ENCODE peak calls at places on chromosomes 5 and 9, in six cellular contexts. One of them, this sample, is unnamed.

GRCh38 chr5:95993261-95993660 is 31.6 kb upstream of the ELL2 start:
- DNase-seq in PC-3: no peak
- DNase-seq in stimulated activated CD8-positive, alpha-beta memory T cell treated with anti-CD3 and anti-CD28 coated beads, Interleukin-4, amount 100 ng/mL, for 24 hours: no peak
- DNase-seq in NCI-H1436 treated with DMSO at 0.1 percent for 48 hours: no peak
- DNase-seq in kidney tubule cell: no peak
- DNase-seq in GM12891: no peak
- DNase-seq in this sample: no peak

GRCh38 chr9:118222375-118222774 is 518.2 kb downstream of the TLR4 start:
- DNase-seq in PC-3: no peak
- DNase-seq in stimulated activated CD8-positive, alpha-beta memory T cell treated with anti-CD3 and anti-CD28 coated beads, Interleukin-4, amount 100 ng/mL, for 24 hours: no peak
- DNase-seq in NCI-H1436 treated with DMSO at 0.1 percent for 48 hours: no peak
- DNase-seq in kidney tubule cell: peak; percentile 38
- DNase-seq in GM12891: no peak
- DNase-seq in this sample: peak; percentile 34

GRCh38 chr5:133599600-133599999 is 12.7 kb downstream of the FSTL4 start:
- DNase-seq in PC-3: no peak
- DNase-seq in stimulated activated CD8-positive, alpha-beta memory T cell treated with anti-CD3 and anti-CD28 coated beads, Interleukin-4, amount 100 ng/mL, for 24 hours: no peak
- DNase-seq in NCI-H1436 treated with DMSO at 0.1 percent for 48 hours: no peak
- DNase-seq in kidney tubule cell: no peak
- DNase-seq in GM12891: no peak
- DNase-seq in this sample: no peak

GRCh38 chr9:132782106-132782505 is 96.0 kb downstream of the AK8 start:
- DNase-seq in PC-3: no peak
- DNase-seq in stimulated activated CD8-positive, alpha-beta memory T cell treated with anti-CD3 and anti-CD28 coated beads, Interleukin-4, amount 100 ng/mL, for 24 hours: no peak
- DNase-seq in NCI-H1436 treated with DMSO at 0.1 percent for 48 hours: no peak
- DNase-seq in kidney tubule cell: no peak
- DNase-seq in GM12891: no peak
- DNase-seq in this sample: no peak

GRCh38 chr5:179257190-179257741 is 88.0 kb downstream of the ADAMTS2 start:
- DNase-seq in PC-3: no peak
- DNase-seq in stimulated activated CD8-positive, alpha-beta memory T cell treated with anti-CD3 and anti-CD28 coated beads, Interleukin-4, amount 100 ng/mL, for 24 hours: no peak
- DNase-seq in NCI-H1436 treated with DMSO at 0.1 percent for 48 hours: no peak
- DNase-seq in kidney tubule cell: no peak
- DNase-seq in GM12891: no peak
- DNase-seq in this sample: no peak

GRCh38 chr9:5263568-5264218 is 32.5 kb downstream of the INSL4 start:
- DNase-seq in PC-3: peak; percentile 32
- DNase-seq in stimulated activated CD8-positive, alpha-beta memory T cell treated with anti-CD3 and anti-CD28 coated beads, Interleukin-4, amount 100 ng/mL, for 24 hours: no peak
- DNase-seq in NCI-H1436 treated with DMSO at 0.1 percent for 48 hours: no peak
- DNase-seq in kidney tubule cell: peak; percentile 49
- DNase-seq in GM12891: no peak
- DNase-seq in this sample: no peak

GRCh38 chr9:20684865-20685696 is 1.0 kb downstream of the FOCAD start:
- DNase-seq in PC-3: peak; percentile 83
- DNase-seq in stimulated activated CD8-positive, alpha-beta memory T cell treated with anti-CD3 and anti-CD28 coated beads, Interleukin-4, amount 100 ng/mL, for 24 hours: no peak
- DNase-seq in NCI-H1436 treated with DMSO at 0.1 percent for 48 hours: no peak
- DNase-seq in kidney tubule cell: peak; percentile 29
- DNase-seq in GM12891: no peak
- DNase-seq in this sample: no peak

GRCh38 chr5:124649548-124650501 is 96.6 kb downstream of the ZNF608 start:
- DNase-seq in PC-3: peak; percentile 70
- DNase-seq in stimulated activated CD8-positive, alpha-beta memory T cell treated with anti-CD3 and anti-CD28 coated beads, Interleukin-4, amount 100 ng/mL, for 24 hours: peak; percentile 55
- DNase-seq in NCI-H1436 treated with DMSO at 0.1 percent for 48 hours: peak; percentile 82
- DNase-seq in kidney tubule cell: peak; percentile 97
- DNase-seq in GM12891: peak; percentile 38
- DNase-seq in this sample: peak; percentile 86

GRCh38 chr5:154078305-154078704 is 39.5 kb downstream of the MFAP3 start:
- DNase-seq in PC-3: peak; percentile 59
- DNase-seq in stimulated activated CD8-positive, alpha-beta memory T cell treated with anti-CD3 and anti-CD28 coated beads, Interleukin-4, amount 100 ng/mL, for 24 hours: no peak
- DNase-seq in NCI-H1436 treated with DMSO at 0.1 percent for 48 hours: peak; percentile 83
- DNase-seq in kidney tubule cell: no peak
- DNase-seq in GM12891: no peak
- DNase-seq in this sample: peak; percentile 17

GRCh38 chr9:78144663-78145377 is 91.1 kb upstream of the CEP78 start:
- DNase-seq in PC-3: no peak
- DNase-seq in stimulated activated CD8-positive, alpha-beta memory T cell treated with anti-CD3 and anti-CD28 coated beads, Interleukin-4, amount 100 ng/mL, for 24 hours: no peak
- DNase-seq in NCI-H1436 treated with DMSO at 0.1 percent for 48 hours: no peak
- DNase-seq in kidney tubule cell: peak; percentile 53
- DNase-seq in GM12891: no peak
- DNase-seq in this sample: no peak

GRCh38 chr5:36638056-36638455 is 31.6 kb downstream of the SLC1A3 start:
- DNase-seq in PC-3: no peak
- DNase-seq in stimulated activated CD8-positive, alpha-beta memory T cell treated with anti-CD3 and anti-CD28 coated beads, Interleukin-4, amount 100 ng/mL, for 24 hours: no peak
- DNase-seq in NCI-H1436 treated with DMSO at 0.1 percent for 48 hours: no peak
- DNase-seq in kidney tubule cell: peak; percentile 12
- DNase-seq in GM12891: no peak
- DNase-seq in this sample: no peak

GRCh38 chr9:127890053-127890452 is 9.3 kb downstream of the ST6GALNAC6 start:
- DNase-seq in PC-3: no peak
- DNase-seq in stimulated activated CD8-positive, alpha-beta memory T cell treated with anti-CD3 and anti-CD28 coated beads, Interleukin-4, amount 100 ng/mL, for 24 hours: no peak
- DNase-seq in NCI-H1436 treated with DMSO at 0.1 percent for 48 hours: no peak
- DNase-seq in kidney tubule cell: peak; percentile 28
- DNase-seq in GM12891: no peak
- DNase-seq in this sample: no peak

GRCh38 chr5:96781031-96781733 is 26.6 kb downstream of the ERAP1 start:
- DNase-seq in PC-3: peak; percentile 88
- DNase-seq in stimulated activated CD8-positive, alpha-beta memory T cell treated with anti-CD3 and anti-CD28 coated beads, Interleukin-4, amount 100 ng/mL, for 24 hours: no peak
- DNase-seq in NCI-H1436 treated with DMSO at 0.1 percent for 48 hours: no peak
- DNase-seq in kidney tubule cell: peak; percentile 42
- DNase-seq in GM12891: no peak
- DNase-seq in this sample: peak; percentile 10

GRCh38 chr9:100474082-100474949 is 1.4 kb downstream of the TMEFF1 start:
- DNase-seq in PC-3: no peak
- DNase-seq in stimulated activated CD8-positive, alpha-beta memory T cell treated with anti-CD3 and anti-CD28 coated beads, Interleukin-4, amount 100 ng/mL, for 24 hours: no peak
- DNase-seq in NCI-H1436 treated with DMSO at 0.1 percent for 48 hours: no peak
- DNase-seq in kidney tubule cell: no peak
- DNase-seq in GM12891: no peak
- DNase-seq in this sample: no peak

GRCh38 chr5:78778538-78778937 is 130.0 kb upstream of the LHFPL2 start:
- DNase-seq in PC-3: peak; percentile 17
- DNase-seq in stimulated activated CD8-positive, alpha-beta memory T cell treated with anti-CD3 and anti-CD28 coated beads, Interleukin-4, amount 100 ng/mL, for 24 hours: no peak
- DNase-seq in NCI-H1436 treated with DMSO at 0.1 percent for 48 hours: no peak
- DNase-seq in kidney tubule cell: no peak
- DNase-seq in GM12891: no peak
- DNase-seq in this sample: no peak

GRCh38 chr5:148683651-148684050 is 29.3 kb upstream of the HTR4 start:
- DNase-seq in PC-3: no peak
- DNase-seq in stimulated activated CD8-positive, alpha-beta memory T cell treated with anti-CD3 and anti-CD28 coated beads, Interleukin-4, amount 100 ng/mL, for 24 hours: no peak
- DNase-seq in NCI-H1436 treated with DMSO at 0.1 percent for 48 hours: no peak
- DNase-seq in kidney tubule cell: no peak
- DNase-seq in GM12891: no peak
- DNase-seq in this sample: no peak

GRCh38 chr5:176473335-176474006 is 25.3 kb downstream of the FAF2 start:
- DNase-seq in PC-3: peak; percentile 24
- DNase-seq in stimulated activated CD8-positive, alpha-beta memory T cell treated with anti-CD3 and anti-CD28 coated beads, Interleukin-4, amount 100 ng/mL, for 24 hours: no peak
- DNase-seq in NCI-H1436 treated with DMSO at 0.1 percent for 48 hours: no peak
- DNase-seq in kidney tubule cell: no peak
- DNase-seq in GM12891: no peak
- DNase-seq in this sample: no peak

GRCh38 chr5:82164109-82164956 is 113.8 kb downstream of the RPS23 start:
- DNase-seq in PC-3: peak; percentile 78
- DNase-seq in stimulated activated CD8-positive, alpha-beta memory T cell treated with anti-CD3 and anti-CD28 coated beads, Interleukin-4, amount 100 ng/mL, for 24 hours: no peak
- DNase-seq in NCI-H1436 treated with DMSO at 0.1 percent for 48 hours: no peak
- DNase-seq in kidney tubule cell: peak; percentile 92
- DNase-seq in GM12891: no peak
- DNase-seq in this sample: peak; percentile 66

GRCh38 chr9:38346811-38347735 is 45.4 kb upstream of the ALDH1B1 start:
- DNase-seq in PC-3: no peak
- DNase-seq in stimulated activated CD8-positive, alpha-beta memory T cell treated with anti-CD3 and anti-CD28 coated beads, Interleukin-4, amount 100 ng/mL, for 24 hours: no peak
- DNase-seq in NCI-H1436 treated with DMSO at 0.1 percent for 48 hours: no peak
- DNase-seq in kidney tubule cell: peak; percentile 32
- DNase-seq in GM12891: no peak
- DNase-seq in this sample: no peak

GRCh38 chr5:148336704-148337435 is 1.5 kb downstream of the SPINK9 start:
- DNase-seq in PC-3: peak; percentile 70
- DNase-seq in stimulated activated CD8-positive, alpha-beta memory T cell treated with anti-CD3 and anti-CD28 coated beads, Interleukin-4, amount 100 ng/mL, for 24 hours: no peak
- DNase-seq in NCI-H1436 treated with DMSO at 0.1 percent for 48 hours: no peak
- DNase-seq in kidney tubule cell: peak; percentile 37
- DNase-seq in GM12891: no peak
- DNase-seq in this sample: no peak

GRCh38 chr5:73692166-73692640 is 66.2 kb downstream of the ARHGEF28 start:
- DNase-seq in PC-3: peak; percentile 63
- DNase-seq in stimulated activated CD8-positive, alpha-beta memory T cell treated with anti-CD3 and anti-CD28 coated beads, Interleukin-4, amount 100 ng/mL, for 24 hours: no peak
- DNase-seq in NCI-H1436 treated with DMSO at 0.1 percent for 48 hours: no peak
- DNase-seq in kidney tubule cell: peak; percentile 68
- DNase-seq in GM12891: no peak
- DNase-seq in this sample: peak; percentile 41

GRCh38 chr9:129237804-129238203 is 59.7 kb upstream of the IER5L start:
- DNase-seq in PC-3: no peak
- DNase-seq in stimulated activated CD8-positive, alpha-beta memory T cell treated with anti-CD3 and anti-CD28 coated beads, Interleukin-4, amount 100 ng/mL, for 24 hours: no peak
- DNase-seq in NCI-H1436 treated with DMSO at 0.1 percent for 48 hours: no peak
- DNase-seq in kidney tubule cell: no peak
- DNase-seq in GM12891: no peak
- DNase-seq in this sample: no peak

GRCh38 chr9:129027224-129027684 is 877 bp downstream of the SH3GLB2 start:
- DNase-seq in PC-3: no peak
- DNase-seq in stimulated activated CD8-positive, alpha-beta memory T cell treated with anti-CD3 and anti-CD28 coated beads, Interleukin-4, amount 100 ng/mL, for 24 hours: no peak
- DNase-seq in NCI-H1436 treated with DMSO at 0.1 percent for 48 hours: no peak
- DNase-seq in kidney tubule cell: peak; percentile 35
- DNase-seq in GM12891: no peak
- DNase-seq in this sample: no peak

GRCh38 chr9:129253820-129254381 is 75.8 kb upstream of the IER5L start:
- DNase-seq in PC-3: no peak
- DNase-seq in stimulated activated CD8-positive, alpha-beta memory T cell treated with anti-CD3 and anti-CD28 coated beads, Interleukin-4, amount 100 ng/mL, for 24 hours: no peak
- DNase-seq in NCI-H1436 treated with DMSO at 0.1 percent for 48 hours: no peak
- DNase-seq in kidney tubule cell: no peak
- DNase-seq in GM12891: no peak
- DNase-seq in this sample: no peak

GRCh38 chr9:129392093-129392541 is 214.1 kb upstream of the IER5L start:
- DNase-seq in PC-3: no peak
- DNase-seq in stimulated activated CD8-positive, alpha-beta memory T cell treated with anti-CD3 and anti-CD28 coated beads, Interleukin-4, amount 100 ng/mL, for 24 hours: no peak
- DNase-seq in NCI-H1436 treated with DMSO at 0.1 percent for 48 hours: no peak
- DNase-seq in kidney tubule cell: no peak
- DNase-seq in GM12891: no peak
- DNase-seq in this sample: no peak

GRCh38 chr5:95631991-95632675 is 12.2 kb downstream of the GPR150 start:
- DNase-seq in PC-3: peak; percentile 60
- DNase-seq in stimulated activated CD8-positive, alpha-beta memory T cell treated with anti-CD3 and anti-CD28 coated beads, Interleukin-4, amount 100 ng/mL, for 24 hours: peak; percentile 24
- DNase-seq in NCI-H1436 treated with DMSO at 0.1 percent for 48 hours: no peak
- DNase-seq in kidney tubule cell: peak; percentile 97
- DNase-seq in GM12891: no peak
- DNase-seq in this sample: peak; percentile 85

GRCh38 chr9:16309350-16310271 is 560.9 kb downstream of the BNC2 start:
- DNase-seq in PC-3: no peak
- DNase-seq in stimulated activated CD8-positive, alpha-beta memory T cell treated with anti-CD3 and anti-CD28 coated beads, Interleukin-4, amount 100 ng/mL, for 24 hours: no peak
- DNase-seq in NCI-H1436 treated with DMSO at 0.1 percent for 48 hours: no peak
- DNase-seq in kidney tubule cell: peak; percentile 29
- DNase-seq in GM12891: no peak
- DNase-seq in this sample: no peak

GRCh38 chr5:80083115-80083890 is 48.2 kb downstream of the THBS4 start:
- DNase-seq in PC-3: peak; percentile 76
- DNase-seq in stimulated activated CD8-positive, alpha-beta memory T cell treated with anti-CD3 and anti-CD28 coated beads, Interleukin-4, amount 100 ng/mL, for 24 hours: no peak
- DNase-seq in NCI-H1436 treated with DMSO at 0.1 percent for 48 hours: peak; percentile 20
- DNase-seq in kidney tubule cell: peak; percentile 84
- DNase-seq in GM12891: peak; percentile 40
- DNase-seq in this sample: peak; percentile 55

GRCh38 chr9:14343236-14343947 is 29.5 kb upstream of the NFIB start:
- DNase-seq in PC-3: no peak
- DNase-seq in stimulated activated CD8-positive, alpha-beta memory T cell treated with anti-CD3 and anti-CD28 coated beads, Interleukin-4, amount 100 ng/mL, for 24 hours: no peak
- DNase-seq in NCI-H1436 treated with DMSO at 0.1 percent for 48 hours: no peak
- DNase-seq in kidney tubule cell: no peak
- DNase-seq in GM12891: no peak
- DNase-seq in this sample: no peak

This sample was measured in Caki2.